ENCODE peak calls at places on chromosome 11, in nine cellular contexts. A is iPS-NIHi11; Y is AML-193; C is CD4-positive, CD25-positive, alpha-beta regulatory T cell; H is NCI-H2171 treated with DMSO at 0.1 percent for 48 hours; K is GM04503; R is esophagus squamous epithelium; T is aorta; L is left colon. E is an unnamed sample.

GRCh38 chr11:120317689-120318195 is 7.4 kb upstream of the TLCD5 start:
- DNase-seq in R (no peak), H (no peak), L (no peak), T (no peak), K (no peak), C (no peak), A (no peak), Y (no peak), E (no peak)

GRCh38 chr11:17371614-17372013 is 16.8 kb downstream of the KCNJ11 start:
- DNase-seq in C (no peak), R (no peak), T (no peak), H (no peak), L (no peak), A (no peak), K (no peak), Y (no peak), E (no peak)

GRCh38 chr11:131917634-131918384 is 547.4 kb downstream of the NTM start:
- DNase-seq in C (no peak), R (no peak), H (no peak), T (no peak), Y (no peak), K (no peak), A (no peak), L (no peak), E (no peak)

GRCh38 chr11:1480191-1480554 is 6.4 kb downstream of the MOB2 start:
- DNase-seq in H (no peak), T (peak; percentile 32), C (no peak), Y (no peak), R (no peak), K (no peak), A (no peak), L (no peak), E (no peak)

GRCh38 chr11:32088117-32088941 is 2.5 kb upstream of the RCN1 start:
- DNase-seq in A (no peak), K (peak; percentile 79), Y (no peak), T (peak; percentile 88), R (no peak), C (no peak), H (peak; percentile 83), L (no peak), E (no peak)

GRCh38 chr11:64224891-64225607 is 937 bp downstream of the TRPT1 start:
- DNase-seq in R (no peak), H (no peak), L (no peak), T (peak; percentile 57), C (no peak), A (peak; percentile 26), Y (no peak), K (no peak), E (peak; percentile 45)

GRCh38 chr11:72962084-72962483 is 147.9 kb downstream of the ATG16L2 start:
- DNase-seq in H (no peak), A (no peak), K (no peak), Y (peak; percentile 62), T (no peak), C (no peak), R (no peak), L (no peak), E (no peak)

GRCh38 chr11:105489431-105489830 is 120.4 kb upstream of the GRIA4 start:
- DNase-seq in C (no peak), H (no peak), L (no peak), A (peak; percentile 14), R (no peak), T (peak; percentile 36), K (no peak), Y (no peak), E (no peak)

GRCh38 chr11:75264971-75265370 is 24.4 kb downstream of the TPBGL start:
- DNase-seq in R (no peak), K (no peak), L (peak; percentile 14), Y (no peak), T (peak; percentile 45), A (no peak), H (no peak), C (no peak), E (peak; percentile 37)

GRCh38 chr11:115518983-115519382 is 14.8 kb upstream of the CADM1 start:
- DNase-seq in R (no peak), Y (no peak), A (no peak), K (no peak), T (no peak), L (no peak), H (no peak), C (no peak), E (no peak)

GRCh38 chr11:17578296-17578695 is 31.2 kb downstream of the OTOG start:
- DNase-seq in T (no peak), A (no peak), R (no peak), H (no peak), Y (no peak), L (no peak), C (no peak), K (no peak), E (no peak)

GRCh38 chr11:119983816-119984215 is 154.1 kb downstream of the TRIM29 start:
- DNase-seq in T (no peak), C (no peak), Y (no peak), L (no peak), H (no peak), K (no peak), A (no peak), R (no peak), E (peak; percentile 30)

GRCh38 chr11:27860811-27861210 is 160.6 kb upstream of the BDNF start:
- DNase-seq in H (no peak), A (no peak), R (no peak), C (no peak), L (no peak), Y (no peak), K (no peak), T (no peak), E (no peak)

GRCh38 chr11:47552086-47552580 is 799 bp downstream of the CELF1 start:
- DNase-seq in H (no peak), T (no peak), R (no peak), L (no peak), Y (peak; percentile 20), A (peak; percentile 36), K (no peak), C (no peak), E (peak; percentile 62)

E was measured in Caco-2.